ENCODE peak calls at places on chromosome 1, in ten cellular contexts. E, U, J, K, Q, R, Z, C, O and X are unnamed samples.
A peak's percentile ranks its signal among the peaks of the same experiment; 100 is the strongest.

GRCh38 chr1:234725177-234726132 is 115.5 kb upstream of the IRF2BP2 start:
- DNase-seq in O (peak; percentile 47), K (no peak), E (no peak), Q (peak; percentile 19), U (no peak), Z (peak; percentile 9), J (no peak), R (peak; percentile 21), C (peak; percentile 50), X (no peak)

GRCh38 chr1:11749203-11749689 is 12.7 kb upstream of the C1orf167 start:
- DNase-seq in C (no peak), K (no peak), Z (no peak), U (no peak), Q (peak; percentile 24), R (no peak), J (no peak), E (peak; percentile 45), O (no peak), X (peak; percentile 89)

GRCh38 chr1:226158457-226158856 is 28.1 kb downstream of the ACBD3 start:
- DNase-seq in K (no peak), Q (no peak), C (no peak), U (no peak), E (no peak), R (no peak), Z (no peak), O (no peak), J (no peak), X (no peak)

GRCh38 chr1:90144820-90145219 is 149.9 kb downstream of the ZNF326 start:
- DNase-seq in Q (no peak), J (no peak), R (no peak), K (no peak), U (no peak), O (no peak), E (no peak), Z (no peak), C (no peak), X (no peak)

GRCh38 chr1:46605242-46605641 is 1.2 kb upstream of the MKNK1 start:
- DNase-seq in C (no peak), E (no peak), J (no peak), Z (no peak), U (no peak), R (no peak), O (no peak), Q (no peak), K (no peak), X (no peak)

GRCh38 chr1:97632776-97633175 is 288.1 kb downstream of the DPYD start:
- DNase-seq in O (no peak), K (no peak), R (no peak), C (no peak), J (no peak), E (no peak), Z (no peak), Q (no peak), U (no peak), X (no peak)

GRCh38 chr1:16605532-16605931 is 7.8 kb downstream of the NBPF1 start:
- DNase-seq in K (no peak), C (no peak), E (no peak), Z (no peak), R (no peak), J (no peak), U (no peak), Q (no peak), O (peak; percentile 26), X (no peak)

GRCh38 chr1:24316659-24317058 is 2.5 kb upstream of the GRHL3 start:
- DNase-seq in O (no peak), R (peak; percentile 21), K (no peak), J (no peak), Q (no peak), Z (no peak), E (no peak), C (no peak), U (peak; percentile 13), X (no peak)

GRCh38 chr1:23101891-23102688 is 66.6 kb downstream of the LUZP1 start:
- DNase-seq in U (no peak), Z (no peak), E (no peak), J (no peak), R (no peak), O (peak; percentile 72), Q (no peak), K (no peak), C (no peak), X (no peak)

GRCh38 chr1:86788300-86789206 is 84.2 kb downstream of the SH3GLB1 start:
- DNase-seq in Z (no peak), C (no peak), E (no peak), K (no peak), Q (no peak), U (no peak), O (peak; percentile 81), R (no peak), J (no peak), X (no peak)

GRCh38 chr1:115466433-115466832 is 128.4 kb upstream of the NGF start:
- DNase-seq in R (no peak), Z (no peak), K (no peak), O (no peak), U (no peak), E (no peak), J (no peak), C (no peak), Q (no peak), X (no peak)

GRCh38 chr1:7401814-7402547 is 369.1 kb upstream of the VAMP3 start:
- DNase-seq in Q (no peak), O (peak; percentile 84), Z (no peak), U (no peak), E (no peak), K (no peak), C (no peak), R (no peak), J (no peak), X (no peak)

GRCh38 chr1:229572286-229572685 is 13.8 kb upstream of the ABCB10 start:
- DNase-seq in K (no peak), R (no peak), U (no peak), O (peak; percentile 80), Q (no peak), E (no peak), J (no peak), C (no peak), Z (no peak), X (no peak)

GRCh38 chr1:4756851-4757580 is 102.6 kb downstream of the AJAP1 start:
- DNase-seq in Z (no peak), U (no peak), J (no peak), R (no peak), Q (no peak), O (no peak), C (no peak), E (no peak), K (no peak), X (no peak)

GRCh38 chr1:245168090-245168489 is 13.3 kb downstream of the KIF26B start:
- DNase-seq in K (no peak), Z (no peak), C (no peak), Q (no peak), R (no peak), E (no peak), J (no peak), O (no peak), U (no peak), X (no peak)